ENCODE peak calls at places on chromosomes 12 and 14, in six cellular contexts. L, G, V, E, I and Y are unnamed samples.
A peak's percentile ranks its signal among the peaks of the same experiment; 100 is the strongest.

GRCh38 chr12:49304161-49304560 is 9.2 kb downstream of the PRPH start:
- DNase-seq in I (no peak), V (no peak), E (no peak), L (no peak), G (peak; percentile 62), Y (no peak)

GRCh38 chr12:43728117-43728516 is 30.5 kb downstream of the PUS7L start:
- DNase-seq in E (no peak), V (no peak), G (no peak), I (no peak), L (no peak), Y (no peak)

GRCh38 chr12:75591628-75592027 is 80.2 kb upstream of the KRR1 start:
- DNase-seq in V (no peak), L (no peak), E (no peak), G (no peak), I (no peak), Y (no peak)

GRCh38 chr12:121110211-121110940 is 22.3 kb upstream of the P2RX7 start:
- DNase-seq in V (peak; percentile 71), I (peak; percentile 78), G (peak; percentile 78), L (peak; percentile 42), E (peak; percentile 71), Y (no peak)

GRCh38 chr12:124452576-124453391 is 114.6 kb downstream of the NCOR2 start:
- DNase-seq in I (peak; percentile 44), L (no peak), G (no peak), E (no peak), V (no peak), Y (no peak)

GRCh38 chr12:21697829-21698630 is 40.4 kb upstream of the LDHB start:
- DNase-seq in I (peak; percentile 20), V (no peak), E (no peak), L (no peak), G (peak; percentile 64), Y (no peak)

GRCh38 chr14:68377459-68377858 is 415.4 kb downstream of the ZFP36L1 start:
- DNase-seq in V (peak; percentile 36), L (no peak), G (peak; percentile 30), E (no peak), I (peak; percentile 44), Y (no peak)

GRCh38 chr12:114168061-114168460 is 201.9 kb upstream of the RBM19 start:
- DNase-seq in E (no peak), I (no peak), G (no peak), V (no peak), L (no peak), Y (no peak)

GRCh38 chr12:69779928-69780327 is 41.3 kb downstream of the RAB3IP start:
- DNase-seq in V (peak; percentile 44), L (no peak), G (peak; percentile 67), E (no peak), I (no peak), Y (no peak)

GRCh38 chr14:76955575-76956252 is 72.8 kb downstream of the IRF2BPL start:
- DNase-seq in E (peak; percentile 66), L (no peak), V (no peak), I (peak; percentile 75), G (peak; percentile 53), Y (no peak)

GRCh38 chr12:100826323-100826722 is 31.7 kb downstream of the ANO4 start:
- DNase-seq in L (peak; percentile 54), V (peak; percentile 60), I (peak; percentile 43), E (peak; percentile 17), G (peak; percentile 65), Y (no peak)

GRCh38 chr12:13028825-13029570 is 15.2 kb upstream of the FAM234B start:
- DNase-seq in V (no peak), L (no peak), E (no peak), G (no peak), I (no peak), Y (no peak)
- TF ChIP-seq CTCF in V (no peak), L (no peak), E (no peak), G (no peak), I (no peak), Y (no peak)

GRCh38 chr12:127712561-127712960 is 554.4 kb upstream of the TMEM132C start:
- DNase-seq in V (no peak), G (no peak), I (no peak), L (no peak), E (no peak), Y (no peak)

GRCh38 chr12:127716181-127716580 is 550.8 kb upstream of the TMEM132C start:
- DNase-seq in I (no peak), V (no peak), L (no peak), E (no peak), G (no peak), Y (no peak)

GRCh38 chr12:127711108-127711507 is 555.9 kb upstream of the TMEM132C start:
- DNase-seq in I (no peak), G (no peak), V (peak; percentile 17), E (no peak), L (no peak), Y (no peak)
- TF ChIP-seq CTCF in I (peak; percentile 32), G (no peak), V (peak; percentile 55), E (no peak), L (no peak), Y (peak; percentile 42)

GRCh38 chr12:81332054-81332453 is 254.2 kb downstream of the ACSS3 start:
- DNase-seq in G (no peak), L (no peak), E (no peak), V (no peak), I (no peak), Y (no peak)

GRCh38 chr12:81327458-81327857 is 249.6 kb downstream of the ACSS3 start:
- DNase-seq in V (no peak), E (no peak), I (no peak), G (no peak), L (no peak), Y (no peak)

GRCh38 chr12:81333812-81334211 is 255.9 kb downstream of the ACSS3 start:
- DNase-seq in I (no peak), E (no peak), V (no peak), G (no peak), L (no peak), Y (no peak)

GRCh38 chr12:81330480-81330879 is 252.6 kb downstream of the ACSS3 start:
- DNase-seq in I (no peak), G (peak; percentile 26), E (no peak), V (no peak), L (no peak), Y (no peak)

GRCh38 chr12:81329088-81329487 is 251.2 kb downstream of the ACSS3 start:
- DNase-seq in L (no peak), V (no peak), G (peak; percentile 35), I (peak; percentile 49), E (peak; percentile 5), Y (no peak)
- TF ChIP-seq CTCF in L (peak; percentile 58), V (peak; percentile 58), G (peak; percentile 61), I (peak; percentile 59), E (no peak), Y (peak; percentile 34)

GRCh38 chr12:109927622-109928021 is 27.5 kb downstream of the TCHP start:
- DNase-seq in I (peak; percentile 42), G (peak; percentile 69), L (no peak), E (peak; percentile 54), V (peak; percentile 40), Y (no peak)
- TF ChIP-seq CTCF in I (peak; percentile 61), G (peak; percentile 89), L (peak; percentile 45), E (no peak), V (peak; percentile 70), Y (peak; percentile 73)